ENCODE peak calls at places on chromosome 17, in ten cellular contexts. One of them, this sample, is unnamed.

GRCh38 chr17:65102235-65102634 is 34.9 kb upstream of the RGS9 start:
- DNase-seq in left ventricle myocardium inferior: no peak
- DNase-seq in AG04450: no peak
- DNase-seq in sigmoid colon: peak; percentile 46
- DNase-seq in CD8-positive, alpha-beta memory T cell: no peak
- DNase-seq in cardiac muscle cell: no peak
- DNase-seq in A549: no peak
- DNase-seq in SK-N-MC: no peak
- DNase-seq in endothelial cell of umbilical vein: no peak
- DNase-seq in prostate gland: no peak
- DNase-seq in this sample: no peak

GRCh38 chr17:42676424-42677011 is at the start of gene PLEKHH3:
- DNase-seq in left ventricle myocardium inferior: no peak
- DNase-seq in AG04450: no peak
- DNase-seq in sigmoid colon: no peak
- DNase-seq in CD8-positive, alpha-beta memory T cell: no peak
- DNase-seq in cardiac muscle cell: no peak
- DNase-seq in A549: no peak
- DNase-seq in SK-N-MC: no peak
- DNase-seq in endothelial cell of umbilical vein: no peak
- DNase-seq in prostate gland: no peak
- DNase-seq in this sample: no peak

GRCh38 chr17:66834919-66835454 is at the start of gene CACNG5:
- DNase-seq in left ventricle myocardium inferior: no peak
- DNase-seq in AG04450: no peak
- DNase-seq in sigmoid colon: peak; percentile 55
- DNase-seq in CD8-positive, alpha-beta memory T cell: no peak
- DNase-seq in cardiac muscle cell: no peak
- DNase-seq in A549: no peak
- DNase-seq in SK-N-MC: no peak
- DNase-seq in endothelial cell of umbilical vein: no peak
- DNase-seq in prostate gland: no peak
- DNase-seq in this sample: no peak

GRCh38 chr17:73872816-73873215 is 228.6 kb upstream of the SDK2 start:
- DNase-seq in left ventricle myocardium inferior: no peak
- DNase-seq in AG04450: no peak
- DNase-seq in sigmoid colon: no peak
- DNase-seq in CD8-positive, alpha-beta memory T cell: no peak
- DNase-seq in cardiac muscle cell: no peak
- DNase-seq in A549: no peak
- DNase-seq in SK-N-MC: no peak
- DNase-seq in endothelial cell of umbilical vein: no peak
- DNase-seq in prostate gland: no peak
- DNase-seq in this sample: no peak

GRCh38 chr17:80832266-80832676 is 159.4 kb upstream of the CHMP6 start:
- DNase-seq in left ventricle myocardium inferior: no peak
- DNase-seq in AG04450: peak; percentile 36
- DNase-seq in sigmoid colon: peak; percentile 83
- DNase-seq in CD8-positive, alpha-beta memory T cell: no peak
- DNase-seq in cardiac muscle cell: peak; percentile 75
- DNase-seq in A549: peak; percentile 55
- DNase-seq in SK-N-MC: no peak
- DNase-seq in endothelial cell of umbilical vein: peak; percentile 54
- DNase-seq in prostate gland: no peak
- DNase-seq in this sample: peak; percentile 51

GRCh38 chr17:48030531-48030930 is 7.1 kb downstream of the COPZ2 start:
- DNase-seq in left ventricle myocardium inferior: no peak
- DNase-seq in AG04450: no peak
- DNase-seq in sigmoid colon: no peak
- DNase-seq in CD8-positive, alpha-beta memory T cell: no peak
- DNase-seq in cardiac muscle cell: peak; percentile 49
- DNase-seq in A549: no peak
- DNase-seq in SK-N-MC: no peak
- DNase-seq in endothelial cell of umbilical vein: no peak
- DNase-seq in prostate gland: no peak
- DNase-seq in this sample: no peak

GRCh38 chr17:63356275-63356905 is 89.7 kb downstream of the CYB561 start:
- DNase-seq in left ventricle myocardium inferior: no peak
- DNase-seq in AG04450: peak; percentile 53
- DNase-seq in sigmoid colon: no peak
- DNase-seq in CD8-positive, alpha-beta memory T cell: no peak
- DNase-seq in cardiac muscle cell: peak; percentile 79
- DNase-seq in A549: no peak
- DNase-seq in SK-N-MC: peak; percentile 61
- DNase-seq in endothelial cell of umbilical vein: peak; percentile 82
- DNase-seq in prostate gland: no peak
- DNase-seq in this sample: no peak

GRCh38 chr17:34156741-34157589 is 98.1 kb upstream of the CCL2 start:
- DNase-seq in left ventricle myocardium inferior: no peak
- DNase-seq in AG04450: no peak
- DNase-seq in sigmoid colon: no peak
- DNase-seq in CD8-positive, alpha-beta memory T cell: no peak
- DNase-seq in cardiac muscle cell: peak; percentile 13
- DNase-seq in A549: no peak
- DNase-seq in SK-N-MC: no peak
- DNase-seq in endothelial cell of umbilical vein: no peak
- DNase-seq in prostate gland: no peak
- DNase-seq in this sample: no peak

GRCh38 chr17:60134396-60135159 is 15.2 kb upstream of the CA4 start:
- DNase-seq in left ventricle myocardium inferior: no peak
- DNase-seq in AG04450: no peak
- DNase-seq in sigmoid colon: peak; percentile 50
- DNase-seq in CD8-positive, alpha-beta memory T cell: peak; percentile 48
- DNase-seq in cardiac muscle cell: peak; percentile 47
- DNase-seq in A549: no peak
- DNase-seq in SK-N-MC: no peak
- DNase-seq in endothelial cell of umbilical vein: peak; percentile 70
- DNase-seq in prostate gland: no peak
- DNase-seq in this sample: peak; percentile 46

GRCh38 chr17:48269209-48269608 is 160.8 kb downstream of the SKAP1 start:
- DNase-seq in left ventricle myocardium inferior: no peak
- DNase-seq in AG04450: no peak
- DNase-seq in sigmoid colon: no peak
- DNase-seq in CD8-positive, alpha-beta memory T cell: no peak
- DNase-seq in cardiac muscle cell: no peak
- DNase-seq in A549: no peak
- DNase-seq in SK-N-MC: no peak
- DNase-seq in endothelial cell of umbilical vein: no peak
- DNase-seq in prostate gland: no peak
- DNase-seq in this sample: no peak

GRCh38 chr17:46216682-46217081 is 23.5 kb upstream of the KANSL1 start:
- DNase-seq in left ventricle myocardium inferior: no peak
- DNase-seq in AG04450: no peak
- DNase-seq in sigmoid colon: no peak
- DNase-seq in CD8-positive, alpha-beta memory T cell: no peak
- DNase-seq in cardiac muscle cell: no peak
- DNase-seq in A549: no peak
- DNase-seq in SK-N-MC: no peak
- DNase-seq in endothelial cell of umbilical vein: no peak
- DNase-seq in prostate gland: no peak
- DNase-seq in this sample: no peak

GRCh38 chr17:82737981-82738877 is 2.8 kb downstream of the FN3K start:
- DNase-seq in left ventricle myocardium inferior: peak; percentile 83
- DNase-seq in AG04450: no peak
- DNase-seq in sigmoid colon: no peak
- DNase-seq in CD8-positive, alpha-beta memory T cell: no peak
- DNase-seq in cardiac muscle cell: peak; percentile 56
- DNase-seq in A549: no peak
- DNase-seq in SK-N-MC: no peak
- DNase-seq in endothelial cell of umbilical vein: no peak
- DNase-seq in prostate gland: no peak
- DNase-seq in this sample: peak; percentile 96
- H3K9me3 ChIP-seq in left ventricle myocardium inferior: peaks cover 16% of the 10 kb centered on the region
- H3K9me3 ChIP-seq in AG04450: peaks cover 30% of the 10 kb centered on the region
- H3K9me3 ChIP-seq in sigmoid colon: no peaks in the 10 kb centered on the region
- H3K9me3 ChIP-seq in CD8-positive, alpha-beta memory T cell: no peaks in the 10 kb centered on the region
- H3K9me3 ChIP-seq in cardiac muscle cell: no peaks in the 10 kb centered on the region
- H3K9me3 ChIP-seq in A549: peaks cover 29% of the 10 kb centered on the region
- H3K9me3 ChIP-seq in SK-N-MC: peaks cover 4% of the 10 kb centered on the region
- H3K9me3 ChIP-seq in endothelial cell of umbilical vein: peaks cover 2% of the 10 kb centered on the region
- H3K9me3 ChIP-seq in prostate gland: no peaks in the 10 kb centered on the region
- H3K9me3 ChIP-seq in this sample: no peaks in the 10 kb centered on the region

GRCh38 chr17:53142890-53143289 is 679.8 kb upstream of the KIF2B start:
- DNase-seq in left ventricle myocardium inferior: no peak
- DNase-seq in AG04450: no peak
- DNase-seq in sigmoid colon: no peak
- DNase-seq in CD8-positive, alpha-beta memory T cell: no peak
- DNase-seq in cardiac muscle cell: peak; percentile 47
- DNase-seq in A549: peak; percentile 41
- DNase-seq in SK-N-MC: no peak
- DNase-seq in endothelial cell of umbilical vein: no peak
- DNase-seq in prostate gland: no peak
- DNase-seq in this sample: no peak
- H3K4me3 ChIP-seq in left ventricle myocardium inferior: no peak overlapping the region
- H3K4me3 ChIP-seq in AG04450: no peak overlapping the region
- H3K4me3 ChIP-seq in sigmoid colon: no peak overlapping the region
- H3K4me3 ChIP-seq in CD8-positive, alpha-beta memory T cell: no peak overlapping the region
- H3K4me3 ChIP-seq in cardiac muscle cell: no peak overlapping the region
- H3K4me3 ChIP-seq in A549: no peak overlapping the region
- H3K4me3 ChIP-seq in SK-N-MC: peak overlapping the region; percentile 32
- H3K4me3 ChIP-seq in endothelial cell of umbilical vein: no peak overlapping the region
- H3K4me3 ChIP-seq in prostate gland: no peak overlapping the region
- H3K4me3 ChIP-seq in this sample: no peak overlapping the region

DNA sequence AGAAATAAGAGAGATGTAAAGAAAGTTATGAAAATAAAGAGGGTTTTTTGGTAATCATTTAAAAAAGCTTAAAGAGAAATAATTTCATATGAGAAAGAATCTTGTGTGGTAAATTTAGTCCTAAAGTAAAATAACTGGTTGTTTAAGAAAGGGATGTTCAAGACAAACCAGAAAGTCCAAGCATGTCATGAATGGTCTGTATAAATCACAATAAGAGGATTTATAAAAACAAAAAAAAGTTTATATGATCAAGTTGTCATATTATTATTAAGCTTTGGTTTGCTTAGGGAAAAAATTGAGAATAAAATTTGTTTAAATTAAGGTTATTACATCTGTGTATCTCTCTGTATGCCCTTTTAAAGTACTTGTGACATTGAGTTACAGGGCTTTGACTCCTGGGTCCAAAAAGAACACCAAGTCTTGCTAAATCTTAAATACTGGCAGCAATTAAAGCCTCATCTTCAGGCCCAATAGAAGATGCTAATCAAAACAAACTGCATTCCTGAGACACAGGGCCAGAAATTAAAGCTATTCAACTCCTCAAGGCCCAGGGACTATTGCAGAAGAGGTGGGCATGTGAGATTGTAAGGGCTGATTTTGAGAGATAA is 15.6 kb upstream of the TRIM25 start:
- DNase-seq in left ventricle myocardium inferior: no peak
- DNase-seq in AG04450: no peak
- DNase-seq in sigmoid colon: no peak
- DNase-seq in CD8-positive, alpha-beta memory T cell: no peak
- DNase-seq in cardiac muscle cell: no peak
- DNase-seq in A549: peak; percentile 47
- DNase-seq in SK-N-MC: no peak
- DNase-seq in endothelial cell of umbilical vein: no peak
- DNase-seq in prostate gland: no peak
- DNase-seq in this sample: no peak
- H3K9me3 ChIP-seq in left ventricle myocardium inferior: peaks cover 20% of the 10 kb centered on the region
- H3K9me3 ChIP-seq in AG04450: peaks cover 4% of the 10 kb centered on the region
- H3K9me3 ChIP-seq in sigmoid colon: no peaks in the 10 kb centered on the region
- H3K9me3 ChIP-seq in CD8-positive, alpha-beta memory T cell: no peaks in the 10 kb centered on the region
- H3K9me3 ChIP-seq in cardiac muscle cell: peaks cover 3% of the 10 kb centered on the region
- H3K9me3 ChIP-seq in A549: peaks cover 23% of the 10 kb centered on the region
- H3K9me3 ChIP-seq in SK-N-MC: peaks cover 8% of the 10 kb centered on the region
- H3K9me3 ChIP-seq in endothelial cell of umbilical vein: peaks cover 1% of the 10 kb centered on the region
- H3K9me3 ChIP-seq in prostate gland: no peaks in the 10 kb centered on the region
- H3K9me3 ChIP-seq in this sample: no peaks in the 10 kb centered on the region

GRCh38 chr17:59028328-59028727 is 78.4 kb downstream of the TRIM37 start:
- DNase-seq in left ventricle myocardium inferior: no peak
- DNase-seq in AG04450: no peak
- DNase-seq in sigmoid colon: no peak
- DNase-seq in CD8-positive, alpha-beta memory T cell: no peak
- DNase-seq in cardiac muscle cell: no peak
- DNase-seq in A549: no peak
- DNase-seq in SK-N-MC: no peak
- DNase-seq in endothelial cell of umbilical vein: no peak
- DNase-seq in prostate gland: no peak
- DNase-seq in this sample: no peak

GRCh38 chr17:59027750-59028149 is 78.9 kb downstream of the TRIM37 start:
- DNase-seq in left ventricle myocardium inferior: no peak
- DNase-seq in AG04450: no peak
- DNase-seq in sigmoid colon: no peak
- DNase-seq in CD8-positive, alpha-beta memory T cell: no peak
- DNase-seq in cardiac muscle cell: no peak
- DNase-seq in A549: peak; percentile 62
- DNase-seq in SK-N-MC: no peak
- DNase-seq in endothelial cell of umbilical vein: no peak
- DNase-seq in prostate gland: no peak
- DNase-seq in this sample: no peak

GRCh38 chr17:59030811-59031210 is 75.9 kb downstream of the TRIM37 start:
- DNase-seq in left ventricle myocardium inferior: no peak
- DNase-seq in AG04450: no peak
- DNase-seq in sigmoid colon: no peak
- DNase-seq in CD8-positive, alpha-beta memory T cell: no peak
- DNase-seq in cardiac muscle cell: no peak
- DNase-seq in A549: no peak
- DNase-seq in SK-N-MC: no peak
- DNase-seq in endothelial cell of umbilical vein: no peak
- DNase-seq in prostate gland: no peak
- DNase-seq in this sample: no peak

GRCh38 chr17:59024916-59025315 is 81.8 kb downstream of the TRIM37 start:
- DNase-seq in left ventricle myocardium inferior: no peak
- DNase-seq in AG04450: no peak
- DNase-seq in sigmoid colon: no peak
- DNase-seq in CD8-positive, alpha-beta memory T cell: no peak
- DNase-seq in cardiac muscle cell: no peak
- DNase-seq in A549: no peak
- DNase-seq in SK-N-MC: no peak
- DNase-seq in endothelial cell of umbilical vein: no peak
- DNase-seq in prostate gland: no peak
- DNase-seq in this sample: no peak

DNA sequence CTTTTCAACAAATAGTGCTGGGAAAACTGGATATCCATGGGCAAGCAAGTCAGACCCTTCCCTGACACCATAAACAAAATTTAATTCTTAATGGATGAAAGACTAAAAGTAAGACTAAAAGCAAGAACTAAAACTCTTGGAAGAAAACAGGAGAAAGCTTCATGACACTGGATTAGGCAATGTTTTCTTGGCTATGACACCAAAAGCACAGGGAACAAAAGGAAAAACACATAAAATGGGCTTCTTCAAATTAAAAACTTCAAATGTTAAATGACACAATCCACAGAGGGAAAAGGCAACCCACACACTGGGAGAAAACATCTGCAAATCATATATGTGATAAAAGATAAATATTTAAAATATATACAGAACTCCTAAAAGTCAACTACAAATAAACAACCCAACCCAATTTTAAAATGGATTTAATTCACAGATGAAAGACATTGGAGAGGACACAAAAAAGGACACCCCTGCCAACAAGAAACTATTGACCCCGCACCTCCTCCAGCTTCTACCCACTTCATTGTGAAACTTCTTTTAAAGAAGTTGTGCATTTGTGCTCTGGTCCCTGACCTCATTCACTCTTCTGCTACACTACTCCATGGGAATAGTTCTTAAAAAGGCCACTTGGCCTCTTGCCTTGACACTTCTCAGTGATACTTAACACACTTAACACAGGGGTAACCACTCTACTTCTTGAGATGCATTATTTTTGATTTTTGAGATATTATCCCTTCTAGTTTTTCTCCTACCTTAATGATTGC is 80.3 kb downstream of the TRIM37 start:
- DNase-seq in left ventricle myocardium inferior: no peak
- DNase-seq in AG04450: no peak
- DNase-seq in sigmoid colon: no peak
- DNase-seq in CD8-positive, alpha-beta memory T cell: no peak
- DNase-seq in cardiac muscle cell: no peak
- DNase-seq in A549: no peak
- DNase-seq in SK-N-MC: no peak
- DNase-seq in endothelial cell of umbilical vein: no peak
- DNase-seq in prostate gland: no peak
- DNase-seq in this sample: no peak
- H3K4me3 ChIP-seq in left ventricle myocardium inferior: no peak overlapping the region
- H3K4me3 ChIP-seq in AG04450: no peak overlapping the region
- H3K4me3 ChIP-seq in sigmoid colon: no peak overlapping the region
- H3K4me3 ChIP-seq in CD8-positive, alpha-beta memory T cell: no peak overlapping the region
- H3K4me3 ChIP-seq in cardiac muscle cell: no peak overlapping the region
- H3K4me3 ChIP-seq in A549: no peak overlapping the region
- H3K4me3 ChIP-seq in SK-N-MC: no peak overlapping the region
- H3K4me3 ChIP-seq in endothelial cell of umbilical vein: no peak overlapping the region
- H3K4me3 ChIP-seq in prostate gland: no peak overlapping the region
- H3K4me3 ChIP-seq in this sample: no peak overlapping the region

This sample was measured in right lobe of liver.